ENCODE peak calls at places on chromosomes 3 and 15, in seven cellular contexts. T, N, B, Q, P, G and R are unnamed samples.

GRCh38 chr15:77565516-77565915 is 67.2 kb downstream of the LINGO1 start:
- DNase-seq in T (no peak), P (no peak), Q (no peak), B (no peak), N (no peak), G (no peak), R (no peak)

GRCh38 chr3:26484140-26484539 is 138.4 kb upstream of the LRRC3B start:
- DNase-seq in T (no peak), G (no peak), P (no peak), N (no peak), Q (no peak), B (no peak), R (no peak)

GRCh38 chr15:49045691-49046112 is 544 bp downstream of the SECISBP2L start:
- DNase-seq in T (no peak), B (no peak), N (no peak), P (no peak), Q (peak), G (no peak), R (no peak)

GRCh38 chr3:122626515-122627180 is 49.2 kb downstream of the PARP15 start:
- DNase-seq in G (no peak), B (no peak), P (no peak), T (no peak), Q (no peak), N (no peak), R (no peak)

GRCh38 chr3:159762238-159762637 is 226.4 kb upstream of the IL12A start:
- DNase-seq in T (no peak), P (no peak), B (no peak), N (no peak), Q (no peak), G (no peak), R (no peak)

GRCh38 chr3:175386630-175387029 is 527.5 kb downstream of the NAALADL2 start:
- DNase-seq in P (peak), B (no peak), G (no peak), N (no peak), Q (peak), T (no peak), R (peak)

GRCh38 chr3:53242642-53243041 is 13.2 kb downstream of the TKT start:
- DNase-seq in G (no peak), B (no peak), T (no peak), P (no peak), N (peak), Q (no peak), R (no peak)

GRCh38 chr3:40546811-40547210 is 22.1 kb downstream of the ZNF621 start:
- DNase-seq in P (no peak), Q (no peak), G (no peak), N (no peak), T (no peak), B (no peak), R (no peak)

GRCh38 chr3:113285741-113286140 is 74.4 kb downstream of the BOC start:
- DNase-seq in G (no peak), P (no peak), B (no peak), T (no peak), N (no peak), Q (no peak), R (no peak)

GRCh38 chr3:11648735-11649134 is 5.0 kb upstream of the VGLL4 start:
- DNase-seq in G (no peak), T (no peak), Q (no peak), P (no peak), B (no peak), N (no peak), R (no peak)

GRCh38 chr3:146712826-146713225 is 107.7 kb upstream of the PLSCR5 start:
- DNase-seq in G (no peak), B (no peak), T (no peak), N (no peak), Q (no peak), P (no peak), R (no peak)

GRCh38 chr3:130787422-130788068 is 40.9 kb upstream of the PIK3R4 start:
- DNase-seq in P (no peak), N (no peak), B (no peak), Q (no peak), G (no peak), T (no peak), R (no peak)

GRCh38 chr15:77035999-77036471 is 34.9 kb downstream of the TSPAN3 start:
- DNase-seq in P (no peak), G (no peak), N (peak), T (peak), Q (no peak), B (no peak), R (no peak)

GRCh38 chr3:60268123-60268522 is 983.1 kb downstream of the FHIT start:
- DNase-seq in T (no peak), B (no peak), G (no peak), Q (no peak), N (no peak), P (no peak), R (no peak)

GRCh38 chr3:35908366-35909232 is 269.3 kb downstream of the ARPP21 start:
- DNase-seq in B (peak), G (peak), T (peak), Q (peak), P (peak), N (peak), R (no peak)

GRCh38 chr3:15636028-15636709 is 34.6 kb downstream of the BTD start:
- DNase-seq in T (no peak), G (no peak), P (peak), Q (no peak), B (peak), N (no peak), R (peak)

GRCh38 chr3:135106445-135106844 is 311.4 kb downstream of the EPHB1 start:
- DNase-seq in B (no peak), G (no peak), N (no peak), T (no peak), P (no peak), Q (no peak), R (no peak)

GRCh38 chr3:97860364-97860763 is 38.6 kb downstream of the CRYBG3 start:
- DNase-seq in G (no peak), N (no peak), B (no peak), Q (no peak), T (no peak), P (no peak), R (no peak)

GRCh38 chr3:45864760-45865567 is 21.4 kb upstream of the CCR9 start:
- DNase-seq in Q (no peak), B (no peak), P (no peak), T (no peak), G (no peak), N (no peak), R (no peak)

GRCh38 chr3:60803812-60804211 is 447.4 kb downstream of the FHIT start:
- DNase-seq in B (no peak), G (no peak), P (no peak), N (no peak), Q (no peak), T (no peak), R (no peak)

GRCh38 chr3:126472277-126473006 is 3.2 kb downstream of the ZXDC start:
- DNase-seq in G (no peak), Q (peak), T (peak), N (peak), P (peak), B (peak), R (peak)

GRCh38 chr15:57017024-57017423 is 98.6 kb downstream of the TCF12 start:
- DNase-seq in B (no peak), N (no peak), Q (peak), P (no peak), G (no peak), T (no peak), R (no peak)
- TF ChIP-seq CTCF in B (peak), N (no peak), Q (peak), P (peak), G (no peak), T (no peak), R (no peak)

GRCh38 chr15:89442155-89442554 is 54.2 kb downstream of the RHCG start:
- DNase-seq in B (no peak), P (no peak), G (no peak), Q (no peak), T (no peak), N (no peak), R (no peak)

GRCh38 chr15:89444241-89444797 is 52.1 kb downstream of the RHCG start:
- DNase-seq in N (no peak), Q (no peak), T (no peak), B (no peak), P (no peak), G (no peak), R (no peak)

GRCh38 chr15:89441295-89441762 is 55.1 kb downstream of the RHCG start:
- DNase-seq in B (no peak), T (no peak), Q (no peak), P (no peak), G (no peak), N (no peak), R (no peak)

GRCh38 chr15:89444855-89445254 is 51.5 kb downstream of the RHCG start:
- DNase-seq in N (no peak), T (no peak), B (no peak), P (no peak), Q (no peak), G (no peak), R (no peak)

GRCh38 chr15:89442671-89443307 is 53.6 kb downstream of the RHCG start:
- DNase-seq in T (no peak), N (no peak), Q (peak), P (no peak), B (no peak), G (no peak), R (no peak)
- TF ChIP-seq CTCF in T (no peak), N (peak), Q (peak), P (peak), B (peak), G (no peak), R (peak)

GRCh38 chr3:414063-414462 is 217.5 kb downstream of the CHL1 start:
- DNase-seq in Q (no peak), T (no peak), N (no peak), P (no peak), B (no peak), G (no peak), R (no peak)
- TF ChIP-seq CTCF in Q (no peak), T (no peak), N (peak), P (no peak), B (peak), G (no peak), R (no peak)

DNA sequence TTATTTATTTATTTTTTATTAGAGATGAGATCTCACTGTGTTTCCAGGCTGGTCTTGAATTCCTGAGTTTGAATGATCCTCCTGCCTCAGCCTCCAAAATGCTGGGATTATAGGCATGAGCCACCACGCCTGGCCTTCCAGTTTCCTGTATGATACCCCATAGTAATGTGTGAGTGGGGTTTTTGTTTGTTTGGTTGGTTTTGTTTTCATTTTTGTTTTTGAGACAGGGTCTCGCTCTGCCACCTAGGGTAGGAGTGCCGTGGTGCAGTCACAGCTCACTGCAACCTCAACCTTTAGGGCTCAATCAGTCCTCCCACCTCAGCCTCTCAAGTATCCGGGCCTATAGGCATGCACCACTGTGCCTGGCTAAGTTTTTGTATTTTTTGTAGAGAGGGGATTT is 30.9 kb downstream of the GOLM2 start:
- DNase-seq in B (no peak), Q (no peak), P (no peak), T (no peak), G (no peak), N (no peak), R (no peak)
- TF ChIP-seq CTCF in B (no peak), Q (no peak), P (no peak), T (no peak), G (no peak), N (no peak), R (no peak)

GRCh38 chr15:40927497-40928346 is 1.4 kb upstream of the DLL4 start:
- DNase-seq in N (no peak), P (no peak), Q (no peak), B (peak), G (no peak), T (no peak), R (no peak)

GRCh38 chr15:40926659-40927496 is 2.3 kb upstream of the DLL4 start:
- DNase-seq in G (no peak), P (no peak), Q (no peak), T (no peak), B (no peak), N (no peak), R (no peak)

GRCh38 chr15:40928351-40928974 is 677 bp upstream of the DLL4 start:
- DNase-seq in B (no peak), N (no peak), G (no peak), T (no peak), P (no peak), Q (no peak), R (no peak)

GRCh38 chr15:40925495-40925862 is 3.7 kb upstream of the DLL4 start:
- DNase-seq in Q (no peak), T (no peak), P (no peak), B (no peak), N (no peak), G (no peak), R (no peak)

GRCh38 chr15:40925863-40926658 is 3.1 kb upstream of the DLL4 start:
- DNase-seq in P (no peak), T (no peak), Q (no peak), B (no peak), G (no peak), N (no peak), R (no peak)
- TF ChIP-seq CTCF in P (no peak), T (no peak), Q (no peak), B (no peak), G (no peak), N (no peak), R (no peak)

GRCh38 chr3:197525706-197526105 is 30.1 kb downstream of the BDH1 start:
- DNase-seq in Q (no peak), G (no peak), T (no peak), N (no peak), B (no peak), P (no peak), R (no peak)
- TF ChIP-seq CTCF in Q (peak), G (no peak), T (no peak), N (no peak), B (no peak), P (peak), R (peak)

DNA sequence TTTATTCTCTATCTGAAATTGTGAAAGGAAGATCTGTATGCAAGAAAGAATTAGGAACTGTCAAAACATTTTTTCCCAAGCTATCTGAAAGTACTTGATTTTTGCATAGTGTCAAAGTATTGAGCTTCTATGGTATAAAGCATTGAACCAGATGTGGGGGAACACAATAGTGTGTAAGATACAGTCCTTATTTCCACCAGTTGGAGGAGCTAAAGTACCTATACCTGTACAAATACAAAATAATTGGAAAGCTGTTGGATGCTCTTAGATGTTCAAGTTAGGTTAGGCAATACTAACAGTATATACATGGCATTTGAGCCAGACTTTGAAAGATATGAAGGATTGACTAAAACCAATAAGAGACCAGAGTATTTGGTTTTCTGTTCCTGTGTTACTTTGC is 148.4 kb downstream of the B3GALNT1 start:
- DNase-seq in Q (no peak), P (no peak), B (no peak), G (no peak), N (no peak), T (no peak), R (no peak)
- TF ChIP-seq CTCF in Q (peak), P (peak), B (no peak), G (no peak), N (no peak), T (no peak), R (peak)

DNA sequence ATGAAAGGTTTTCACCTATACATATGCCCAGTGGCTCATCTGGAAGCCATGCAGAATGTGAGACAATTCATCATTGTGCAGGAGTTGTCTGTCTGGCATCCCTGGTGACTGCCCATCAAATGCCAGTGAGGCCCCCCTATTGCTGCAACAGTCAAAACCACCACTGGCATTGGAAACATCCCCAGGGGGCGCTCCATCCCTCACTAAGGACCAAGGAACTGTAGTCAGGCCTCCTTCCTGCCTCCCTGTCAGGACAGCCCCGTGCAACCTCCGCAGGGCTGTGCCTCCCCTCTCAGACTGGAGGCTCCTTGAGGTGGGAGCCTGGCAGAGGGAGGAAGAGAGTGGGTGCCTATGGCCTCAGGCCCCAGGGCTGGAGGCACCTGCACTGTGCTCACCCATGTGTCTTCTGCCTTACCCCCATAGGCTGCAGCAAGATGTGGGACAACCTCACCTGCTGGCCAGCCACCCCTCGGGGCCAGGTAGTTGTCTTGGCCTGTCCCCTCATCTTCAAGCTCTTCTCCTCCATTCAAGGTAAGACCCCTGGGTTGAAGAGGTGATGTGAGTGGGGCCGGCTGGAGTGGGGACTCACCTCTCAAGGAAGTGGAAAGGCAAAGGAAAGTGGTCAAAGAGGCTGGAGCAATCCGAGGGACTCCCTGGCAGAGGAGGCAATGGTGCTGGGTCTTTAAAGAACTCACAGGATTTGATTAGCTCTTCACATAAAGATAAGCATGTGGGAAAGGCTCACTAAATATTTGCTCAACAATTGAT is 16.5 kb downstream of the VIPR1 start:
- DNase-seq in G (no peak), P (no peak), B (no peak), T (no peak), Q (no peak), N (no peak), R (no peak)
- TF ChIP-seq CTCF in G (no peak), P (no peak), B (no peak), T (no peak), Q (no peak), N (no peak), R (peak)